ENCODE peak calls at places on chromosomes 3 and 15, in five cellular contexts. One of them, this sample, is unnamed.

GRCh38 chr3:36418296-36418695 is 38.0 kb downstream of the STAC start:
- DNase-seq in AG09309: no peak
- DNase-seq in HT-29: no peak
- DNase-seq in left ventricle myocardium superior: no peak
- DNase-seq in GDM1: no peak
- DNase-seq in this sample: no peak

GRCh38 chr15:64454282-64454681 is 6.1 kb upstream of the ZNF609 start:
- DNase-seq in AG09309: no peak
- DNase-seq in HT-29: no peak
- DNase-seq in left ventricle myocardium superior: no peak
- DNase-seq in GDM1: no peak
- DNase-seq in this sample: no peak

GRCh38 chr3:71461749-71462483 is 121.6 kb downstream of the FOXP1 start:
- DNase-seq in AG09309: no peak
- DNase-seq in HT-29: no peak
- DNase-seq in left ventricle myocardium superior: no peak
- DNase-seq in GDM1: no peak
- DNase-seq in this sample: no peak

GRCh38 chr15:39584662-39585393 is 3.9 kb downstream of the THBS1 start:
- DNase-seq in AG09309: peak; percentile 78
- DNase-seq in HT-29: no peak
- DNase-seq in left ventricle myocardium superior: no peak
- DNase-seq in GDM1: peak; percentile 12
- DNase-seq in this sample: no peak

GRCh38 chr15:88900309-88900981 is 5.1 kb upstream of the HAPLN3 start:
- DNase-seq in AG09309: no peak
- DNase-seq in HT-29: peak; percentile 74
- DNase-seq in left ventricle myocardium superior: no peak
- DNase-seq in GDM1: no peak
- DNase-seq in this sample: no peak

GRCh38 chr3:178352300-178353021 is 183.8 kb upstream of the KCNMB2 start:
- DNase-seq in AG09309: peak; percentile 67
- DNase-seq in HT-29: peak; percentile 71
- DNase-seq in left ventricle myocardium superior: no peak
- DNase-seq in GDM1: no peak
- DNase-seq in this sample: peak; percentile 6

GRCh38 chr3:116188231-116188785 is 257.0 kb downstream of the LSAMP start:
- DNase-seq in AG09309: no peak
- DNase-seq in HT-29: no peak
- DNase-seq in left ventricle myocardium superior: no peak
- DNase-seq in GDM1: no peak
- DNase-seq in this sample: peak; percentile 4

GRCh38 chr3:146712826-146713225 is 107.7 kb upstream of the PLSCR5 start:
- DNase-seq in AG09309: no peak
- DNase-seq in HT-29: no peak
- DNase-seq in left ventricle myocardium superior: no peak
- DNase-seq in GDM1: no peak
- DNase-seq in this sample: no peak

GRCh38 chr15:25849431-25849921 is 13.7 kb downstream of the ATP10A start:
- DNase-seq in AG09309: peak; percentile 84
- DNase-seq in HT-29: peak; percentile 41
- DNase-seq in left ventricle myocardium superior: no peak
- DNase-seq in GDM1: no peak
- DNase-seq in this sample: no peak

GRCh38 chr15:23035964-23036566 is 3.3 kb downstream of the TUBGCP5 start:
- DNase-seq in AG09309: no peak
- DNase-seq in HT-29: peak; percentile 81
- DNase-seq in left ventricle myocardium superior: no peak
- DNase-seq in GDM1: peak; percentile 27
- DNase-seq in this sample: no peak

GRCh38 chr3:137300703-137301102 is 342.9 kb downstream of the IL20RB start:
- DNase-seq in AG09309: no peak
- DNase-seq in HT-29: no peak
- DNase-seq in left ventricle myocardium superior: no peak
- DNase-seq in GDM1: no peak
- DNase-seq in this sample: no peak

GRCh38 chr3:189803254-189803653 is 172.1 kb downstream of the TP63 start:
- DNase-seq in AG09309: no peak
- DNase-seq in HT-29: no peak
- DNase-seq in left ventricle myocardium superior: no peak
- DNase-seq in GDM1: no peak
- DNase-seq in this sample: no peak

GRCh38 chr15:65332662-65333440 is 28.4 kb downstream of the RNU5B-1 start:
- DNase-seq in AG09309: no peak
- DNase-seq in HT-29: no peak
- DNase-seq in left ventricle myocardium superior: no peak
- DNase-seq in GDM1: no peak
- DNase-seq in this sample: no peak

GRCh38 chr3:52181543-52181942 is 16.4 kb upstream of the ALAS1 start:
- DNase-seq in AG09309: peak; percentile 24
- DNase-seq in HT-29: no peak
- DNase-seq in left ventricle myocardium superior: no peak
- DNase-seq in GDM1: no peak
- DNase-seq in this sample: no peak

GRCh38 chr3:39657775-39658174 is 151.6 kb upstream of the MYRIP start:
- DNase-seq in AG09309: no peak
- DNase-seq in HT-29: no peak
- DNase-seq in left ventricle myocardium superior: no peak
- DNase-seq in GDM1: no peak
- DNase-seq in this sample: no peak

GRCh38 chr15:74265046-74265639 is 29.0 kb downstream of the CCDC33 start:
- DNase-seq in AG09309: no peak
- DNase-seq in HT-29: peak; percentile 27
- DNase-seq in left ventricle myocardium superior: peak; percentile 56
- DNase-seq in GDM1: no peak
- DNase-seq in this sample: no peak

GRCh38 chr3:128784228-128784627 is 58.2 kb downstream of the RAB7A start:
- DNase-seq in AG09309: no peak
- DNase-seq in HT-29: no peak
- DNase-seq in left ventricle myocardium superior: peak; percentile 79
- DNase-seq in GDM1: no peak
- DNase-seq in this sample: no peak

GRCh38 chr15:60611592-60612346 is 132.8 kb upstream of the ICE2 start:
- DNase-seq in AG09309: no peak
- DNase-seq in HT-29: no peak
- DNase-seq in left ventricle myocardium superior: no peak
- DNase-seq in GDM1: no peak
- DNase-seq in this sample: no peak

GRCh38 chr15:78909791-78910228 is 35.0 kb downstream of the CTSH start:
- DNase-seq in AG09309: no peak
- DNase-seq in HT-29: peak; percentile 77
- DNase-seq in left ventricle myocardium superior: no peak
- DNase-seq in GDM1: peak; percentile 23
- DNase-seq in this sample: no peak

GRCh38 chr15:74783808-74784175 is 1.9 kb downstream of the CSK start:
- DNase-seq in AG09309: no peak
- DNase-seq in HT-29: no peak
- DNase-seq in left ventricle myocardium superior: no peak
- DNase-seq in GDM1: no peak
- DNase-seq in this sample: no peak

GRCh38 chr15:70071799-70072198 is 25.9 kb downstream of the TLE3 start:
- DNase-seq in AG09309: no peak
- DNase-seq in HT-29: no peak
- DNase-seq in left ventricle myocardium superior: no peak
- DNase-seq in GDM1: no peak
- DNase-seq in this sample: no peak

GRCh38 chr3:38479431-38480092 is 16.6 kb upstream of the EXOG start:
- DNase-seq in AG09309: no peak
- DNase-seq in HT-29: peak; percentile 64
- DNase-seq in left ventricle myocardium superior: peak; percentile 66
- DNase-seq in GDM1: peak; percentile 22
- DNase-seq in this sample: peak; percentile 42

GRCh38 chr3:81778678-81779182 is 17.3 kb upstream of the GBE1 start:
- DNase-seq in AG09309: no peak
- DNase-seq in HT-29: no peak
- DNase-seq in left ventricle myocardium superior: no peak
- DNase-seq in GDM1: no peak
- DNase-seq in this sample: no peak

GRCh38 chr3:149095487-149095886 is 9.2 kb upstream of the HLTF start:
- DNase-seq in AG09309: no peak
- DNase-seq in HT-29: no peak
- DNase-seq in left ventricle myocardium superior: no peak
- DNase-seq in GDM1: no peak
- DNase-seq in this sample: no peak

GRCh38 chr3:189563841-189564563 is 67.2 kb upstream of the TP63 start:
- DNase-seq in AG09309: peak; percentile 90
- DNase-seq in HT-29: no peak
- DNase-seq in left ventricle myocardium superior: no peak
- DNase-seq in GDM1: no peak
- DNase-seq in this sample: peak; percentile 62

GRCh38 chr15:41778503-41778902 is 4.2 kb downstream of the MAPKBP1 start:
- DNase-seq in AG09309: no peak
- DNase-seq in HT-29: no peak
- DNase-seq in left ventricle myocardium superior: no peak
- DNase-seq in GDM1: no peak
- DNase-seq in this sample: no peak

GRCh38 chr3:107410606-107411005 is 33.4 kb downstream of the CCDC54 start:
- DNase-seq in AG09309: no peak
- DNase-seq in HT-29: no peak
- DNase-seq in left ventricle myocardium superior: no peak
- DNase-seq in GDM1: no peak
- DNase-seq in this sample: no peak

GRCh38 chr3:52056521-52056967 is at the start of gene DUSP7:
- DNase-seq in AG09309: no peak
- DNase-seq in HT-29: peak; percentile 42
- DNase-seq in left ventricle myocardium superior: peak; percentile 90
- DNase-seq in GDM1: peak; percentile 73
- DNase-seq in this sample: peak; percentile 50